ENCODE peak calls at places on chromosomes 6 and 20, in seven cellular contexts. M is NCI-H1048, U is neural progenitor cell, L is ascending aorta, Y is hypothalamus, X is cardiac muscle cell, A is activated gamma-delta T cell treated with Interleukin-2 at 50 U/mL for 16 hours. E is an unnamed sample.

GRCh38 chr6:121309768-121310473 is 24.4 kb downstream of the TBC1D32 start:
- DNase-seq in X (no peak), A (no peak), Y (no peak), L (no peak), M (no peak), U (no peak), E (peak)

GRCh38 chr6:55913213-55914195 is 38.1 kb upstream of the BMP5 start:
- DNase-seq in A (no peak), Y (no peak), M (no peak), X (peak), U (peak), L (no peak), E (no peak)

GRCh38 chr6:144543006-144543871 is 258.1 kb downstream of the UTRN start:
- DNase-seq in Y (no peak), U (no peak), X (no peak), M (no peak), L (no peak), A (no peak), E (peak)

GRCh38 chr6:11392778-11393507 is 144.6 kb upstream of the TMEM170B start:
- DNase-seq in X (no peak), L (no peak), M (no peak), Y (no peak), A (no peak), U (no peak), E (no peak)

GRCh38 chr6:157726892-157727628 is 96.0 kb upstream of the SNX9 start:
- DNase-seq in L (no peak), A (no peak), X (no peak), Y (no peak), M (no peak), U (no peak), E (no peak)

GRCh38 chr20:50369225-50370035 is 140.8 kb upstream of the PTPN1 start:
- DNase-seq in Y (no peak), U (no peak), M (no peak), X (no peak), A (no peak), L (no peak), E (no peak)

GRCh38 chr6:72826744-72827438 is 205.0 kb downstream of the KCNQ5 start:
- DNase-seq in Y (no peak), A (no peak), L (no peak), U (no peak), X (no peak), M (no peak), E (peak)

GRCh38 chr20:53643031-53643832 is 49.6 kb upstream of the ZNF217 start:
- DNase-seq in L (no peak), X (no peak), U (no peak), M (no peak), A (peak), Y (no peak), E (peak)

GRCh38 chr6:37039958-37040357 is 34.5 kb downstream of the FGD2 start:
- DNase-seq in M (no peak), L (no peak), U (no peak), X (no peak), A (no peak), Y (no peak), E (no peak)

GRCh38 chr20:43911066-43911465 is 3.6 kb upstream of the TOX2 start:
- DNase-seq in L (no peak), X (no peak), Y (no peak), U (no peak), M (no peak), A (no peak), E (peak)

GRCh38 chr6:148451690-148452089 is 109.1 kb downstream of the SASH1 start:
- DNase-seq in U (no peak), M (no peak), Y (no peak), L (no peak), A (no peak), X (no peak), E (no peak)

GRCh38 chr20:17655865-17656489 is 26.1 kb downstream of the RRBP1 start:
- DNase-seq in U (no peak), L (no peak), X (no peak), Y (no peak), A (no peak), M (no peak), E (peak)

GRCh38 chr6:18501313-18502013 is 114.3 kb downstream of the RNF144B start:
- DNase-seq in X (no peak), M (no peak), L (peak), Y (no peak), A (no peak), U (no peak), E (peak)

GRCh38 chr20:44896583-44896982 is 11.1 kb downstream of the YWHAB start:
- DNase-seq in Y (no peak), X (no peak), U (no peak), M (no peak), A (no peak), L (no peak), E (peak)

GRCh38 chr6:159594106-159594749 is 98.8 kb downstream of the SOD2 start:
- DNase-seq in U (no peak), M (no peak), L (no peak), A (no peak), Y (no peak), X (no peak), E (peak)

E was measured in AG10803.